ENCODE peak calls at places on chromosomes 7 and 10, in nine cellular contexts. P is uterus, F is breast epithelium, T is adrenal gland, N is body of pancreas, V is IMR-90, J is thyroid gland, Q is H1, E is tibial nerve. A is an unnamed sample.

GRCh38 chr10:22246680-22247391 is 29.0 kb upstream of the EBLN1 start:
- DNase-seq in P (no peak), F (no peak), T (no peak), N (no peak), V (peak), J (no peak), Q (no peak), E (no peak), A (no peak)

GRCh38 chr10:71806706-71807556 is 33.6 kb upstream of the VSIR start:
- DNase-seq in P (no peak), F (no peak), T (no peak), N (no peak), V (no peak), J (no peak), Q (no peak), E (no peak), A (no peak)

GRCh38 chr7:100679927-100680588 is 6.5 kb downstream of the GNB2 start:
- DNase-seq in P (peak), F (no peak), T (peak), N (no peak), V (no peak), J (no peak), Q (no peak), E (peak), A (peak)

GRCh38 chr10:32144817-32145688 is 88.8 kb upstream of the KIF5B start:
- DNase-seq in P (no peak), F (peak), T (no peak), N (peak), V (no peak), J (no peak), Q (no peak), E (no peak), A (no peak)

GRCh38 chr10:35705671-35706070 is 63.6 kb upstream of the FZD8 start:
- DNase-seq in P (no peak), F (no peak), T (no peak), N (no peak), V (no peak), J (no peak), Q (no peak), E (no peak), A (no peak)

GRCh38 chr10:102269017-102269416 is 23.7 kb downstream of the GBF1 start:
- DNase-seq in P (no peak), F (no peak), T (no peak), N (no peak), V (no peak), J (no peak), Q (no peak), E (no peak), A (peak)

GRCh38 chr7:36683695-36684357 is 40.5 kb downstream of the AOAH start:
- DNase-seq in P (no peak), F (no peak), T (no peak), N (no peak), V (no peak), J (no peak), Q (no peak), E (no peak), A (no peak)

GRCh38 chr7:79050592-79050991 is 402.9 kb downstream of the MAGI2 start:
- DNase-seq in P (no peak), F (no peak), T (peak), N (no peak), V (peak), J (peak), Q (no peak), E (no peak), A (no peak)

GRCh38 chr7:1618475-1618874 is 48.6 kb upstream of the PSMG3 start:
- DNase-seq in P (no peak), F (no peak), T (no peak), N (no peak), V (no peak), J (no peak), Q (no peak), E (no peak), A (no peak)
- TF ChIP-seq POLR2A in P (no peak), F (no peak), T (no peak), N (no peak), V (no peak), J (no peak), Q (no peak), E (no peak), A (no peak)

GRCh38 chr7:27462575-27463270 is 200.0 kb downstream of the HIBADH start:
- DNase-seq in P (peak), F (no peak), T (no peak), N (no peak), V (peak), J (no peak), Q (no peak), E (no peak), A (peak)

GRCh38 chr7:27464970-27465369 is 197.7 kb downstream of the HIBADH start:
- DNase-seq in P (no peak), F (no peak), T (no peak), N (no peak), V (no peak), J (no peak), Q (no peak), E (no peak), A (no peak)

GRCh38 chr7:27459729-27460048 is 203.0 kb downstream of the HIBADH start:
- DNase-seq in P (no peak), F (no peak), T (no peak), N (no peak), V (no peak), J (no peak), Q (no peak), E (peak), A (no peak)

GRCh38 chr7:27453702-27454405 is 208.8 kb downstream of the HIBADH start:
- DNase-seq in P (no peak), F (no peak), T (peak), N (no peak), V (peak), J (no peak), Q (no peak), E (no peak), A (peak)

DNA sequence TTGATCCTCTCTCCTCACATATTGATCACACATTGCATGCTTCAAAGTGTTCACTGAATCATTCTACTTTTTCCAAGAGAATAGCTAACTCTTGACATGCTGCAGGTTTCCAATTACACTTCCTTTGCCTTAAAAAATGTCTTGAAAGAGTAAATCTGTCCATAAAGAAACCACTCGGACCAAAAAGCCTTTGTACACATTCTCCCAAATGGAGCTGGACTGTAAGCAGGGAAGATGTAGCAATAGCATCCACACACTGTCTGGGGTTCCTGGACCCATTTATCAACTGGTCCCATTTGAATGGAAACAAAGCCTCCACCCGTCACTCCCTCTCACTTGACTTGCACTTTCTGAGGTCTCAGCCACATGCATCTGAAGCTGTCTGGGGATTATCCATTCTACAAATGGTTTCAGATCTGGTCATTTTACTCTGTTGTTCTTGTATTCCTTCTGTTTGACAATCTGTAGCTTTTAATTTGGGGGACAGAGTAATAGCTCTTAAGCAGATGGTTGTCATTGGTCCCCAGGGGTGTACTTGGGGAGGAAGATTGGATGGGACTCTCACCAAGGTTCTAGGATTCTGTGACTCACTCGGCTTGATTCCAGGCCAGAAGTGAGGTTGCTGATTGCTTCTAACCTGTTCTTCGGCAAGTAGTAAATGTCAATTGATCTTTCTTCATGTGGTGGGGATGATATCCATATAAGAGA is 203.5 kb downstream of the HIBADH start:
- DNase-seq in P (peak), F (no peak), T (peak), N (no peak), V (no peak), J (no peak), Q (no peak), E (peak), A (no peak)
- H3K4me3 ChIP-seq in P (no peak), F (no peak), T (no peak), N (no peak), V (no peak), J (no peak), Q (no peak), E (no peak), A (no peak)

DNA sequence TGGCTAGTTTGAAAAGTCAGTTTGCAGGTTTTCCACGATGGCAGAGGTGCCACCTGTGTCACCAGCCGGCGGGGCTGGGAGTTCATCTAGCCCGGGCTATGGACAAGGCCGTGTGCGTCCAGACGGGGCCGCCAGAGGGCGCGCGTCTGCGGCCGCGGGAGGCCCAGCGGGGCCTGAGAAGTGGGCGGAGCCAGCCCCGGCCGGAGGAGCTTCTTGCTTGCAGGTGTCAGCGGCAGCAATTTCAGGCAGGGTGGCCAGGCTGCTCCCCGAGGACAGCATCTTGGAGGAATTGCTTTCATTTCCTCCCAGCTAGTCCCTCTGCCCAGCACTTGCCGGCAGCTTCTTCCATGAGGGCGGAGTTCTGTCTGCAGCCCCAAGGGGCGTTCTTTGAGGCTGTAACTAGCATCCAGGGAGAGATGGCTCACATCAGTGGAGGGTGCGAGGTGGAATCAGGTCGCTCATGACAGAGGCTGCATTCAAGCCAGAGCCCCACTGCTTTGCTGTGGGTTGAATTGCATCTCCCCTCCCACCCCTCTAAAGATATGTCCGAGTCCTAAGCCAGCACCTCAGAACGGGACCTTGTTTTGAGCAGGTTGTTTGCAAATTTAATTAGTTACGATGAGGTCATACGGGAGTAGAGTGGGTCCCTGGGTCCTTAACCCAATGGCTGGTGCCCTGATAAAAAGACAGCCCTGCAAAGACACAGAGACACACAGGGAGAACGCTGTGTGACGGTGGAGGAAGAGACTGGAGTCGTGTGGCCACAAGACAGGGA is 85.9 kb upstream of the MKI67 start:
- DNase-seq in P (peak), F (peak), T (peak), N (peak), V (peak), J (peak), Q (peak), E (peak), A (peak)
- TF ChIP-seq POLR2A in P (no peak), F (no peak), T (no peak), N (no peak), V (no peak), J (no peak), Q (no peak), E (no peak), A (no peak)

GRCh38 chr7:30921540-30921930 is 9.9 kb downstream of the AQP1 start:
- DNase-seq in P (no peak), F (no peak), T (peak), N (peak), V (no peak), J (peak), Q (no peak), E (no peak), A (no peak)

GRCh38 chr7:30922596-30922995 is 10.9 kb downstream of the AQP1 start:
- DNase-seq in P (peak), F (peak), T (peak), N (peak), V (no peak), J (no peak), Q (no peak), E (no peak), A (no peak)

GRCh38 chr7:30921951-30922401 is 10.3 kb downstream of the AQP1 start:
- DNase-seq in P (peak), F (peak), T (peak), N (peak), V (no peak), J (peak), Q (peak), E (no peak), A (no peak)

GRCh38 chr7:30920021-30920583 is 8.4 kb downstream of the AQP1 start:
- DNase-seq in P (peak), F (peak), T (peak), N (peak), V (no peak), J (peak), Q (no peak), E (no peak), A (no peak)

GRCh38 chr7:30920584-30921539 is 9.2 kb downstream of the AQP1 start:
- DNase-seq in P (peak), F (peak), T (peak), N (peak), V (peak), J (peak), Q (peak), E (no peak), A (no peak)
- H3K4me3 ChIP-seq in P (no peak), F (no peak), T (no peak), N (no peak), V (no peak), J (no peak), Q (no peak), E (no peak), A (no peak)

DNA sequence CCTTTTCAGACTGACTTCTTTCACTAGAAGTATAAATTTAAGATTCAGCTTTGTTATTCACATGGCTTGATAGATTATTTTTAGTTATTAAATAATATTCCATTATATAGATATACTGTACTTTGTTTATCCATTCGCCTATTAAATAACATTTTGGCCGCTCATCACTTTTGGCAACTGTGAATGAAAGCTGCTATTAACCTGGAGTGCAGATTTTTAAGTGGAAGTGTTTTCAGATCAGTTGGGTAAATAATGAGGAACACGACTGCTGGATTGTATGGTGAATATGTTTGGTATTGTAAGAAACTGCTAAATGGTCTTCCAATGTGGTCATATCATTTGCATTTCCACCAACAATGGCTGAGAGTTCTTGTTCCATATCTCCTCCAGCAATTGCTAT is 97.6 kb upstream of the ZNF804B start:
- DNase-seq in P (no peak), F (no peak), T (no peak), N (no peak), V (no peak), J (no peak), Q (no peak), E (no peak), A (no peak)
- TF ChIP-seq POLR2A in P (no peak), F (no peak), T (no peak), N (no peak), V (no peak), J (no peak), Q (no peak), E (no peak), A (no peak)

DNA sequence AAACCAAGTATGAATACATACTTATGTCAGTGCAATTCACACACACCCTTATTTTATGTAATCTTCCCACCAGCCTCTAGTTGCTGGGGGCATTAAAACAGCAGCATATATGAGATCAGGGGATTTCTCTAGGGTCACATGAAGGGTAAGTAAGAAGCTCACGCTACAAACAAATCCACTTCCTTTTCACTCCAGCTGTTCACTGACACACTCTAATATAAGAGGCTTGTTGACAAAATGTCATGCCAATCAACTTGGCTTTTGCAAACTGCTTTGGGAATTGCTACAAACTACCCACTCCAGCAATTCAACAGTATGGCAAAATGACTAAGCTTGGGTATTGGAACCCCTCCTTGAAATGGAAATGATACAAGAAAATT is 10.3 kb downstream of the FAM3C start:
- DNase-seq in P (no peak), F (no peak), T (no peak), N (no peak), V (peak), J (no peak), Q (no peak), E (no peak), A (peak)
- H3K4me3 ChIP-seq in P (no peak), F (no peak), T (no peak), N (no peak), V (no peak), J (no peak), Q (no peak), E (no peak), A (no peak)